ENCODE peak calls at places on chromosomes 5 and 9, in eight cellular contexts. Q, P, G, I, H, K, X and R are unnamed samples.

GRCh38 chr5:33091571-33092363 is 349.0 kb upstream of the TARS1 start:
- DNase-seq in Q (no peak), P (no peak), G (no peak), I (peak), H (no peak), K (no peak), X (no peak), R (no peak)

GRCh38 chr5:89900346-89900745 is 509.2 kb downstream of the CETN3 start:
- DNase-seq in Q (no peak), P (no peak), G (no peak), I (peak), H (no peak), K (no peak), X (no peak), R (no peak)

GRCh38 chr9:134068742-134069535 is 1.1 kb upstream of the BRD3 start:
- DNase-seq in Q (no peak), P (no peak), G (no peak), I (no peak), H (no peak), K (no peak), X (peak), R (peak)

GRCh38 chr5:138461343-138462125 is 3.7 kb upstream of the EGR1 start:
- DNase-seq in Q (no peak), P (no peak), G (no peak), I (peak), H (no peak), K (peak), X (peak), R (peak)

GRCh38 chr9:136012651-136013050 is 51.5 kb upstream of the UBAC1 start:
- DNase-seq in Q (no peak), P (no peak), G (no peak), I (no peak), H (no peak), K (peak), X (no peak), R (no peak)

GRCh38 chr5:108919591-108920326 is 172.1 kb downstream of the FER start:
- DNase-seq in Q (peak), P (no peak), G (no peak), I (no peak), H (no peak), K (no peak), X (no peak), R (no peak)

GRCh38 chr9:91935805-91936204 is 14.2 kb downstream of the ROR2 start:
- DNase-seq in Q (no peak), P (no peak), G (no peak), I (no peak), H (no peak), K (no peak), X (no peak), R (no peak)

GRCh38 chr5:91401175-91401574 is 18.1 kb upstream of the ARRDC3 start:
- DNase-seq in Q (no peak), P (no peak), G (no peak), I (peak), H (no peak), K (no peak), X (no peak), R (no peak)

GRCh38 chr5:172303996-172304335 is 20.4 kb upstream of the UBTD2 start:
- DNase-seq in Q (no peak), P (no peak), G (no peak), I (no peak), H (no peak), K (no peak), X (no peak), R (no peak)

GRCh38 chr5:160047362-160047761 is 38.4 kb downstream of the TTC1 start:
- DNase-seq in Q (no peak), P (no peak), G (no peak), I (no peak), H (no peak), K (peak), X (no peak), R (no peak)

GRCh38 chr9:74821636-74822035 is 66.1 kb downstream of the TRPM6 start:
- DNase-seq in Q (no peak), P (peak), G (no peak), I (no peak), H (no peak), K (no peak), X (no peak), R (no peak)

GRCh38 chr9:137676998-137677397 is 58.2 kb downstream of the EHMT1 start:
- DNase-seq in Q (no peak), P (no peak), G (no peak), I (no peak), H (no peak), K (no peak), X (peak), R (no peak)

GRCh38 chr5:128062172-128062746 is 21.3 kb upstream of the SLC12A2 start:
- DNase-seq in Q (no peak), P (no peak), G (no peak), I (peak), H (no peak), K (no peak), X (no peak), R (no peak)

GRCh38 chr5:89722538-89722937 is 687.0 kb downstream of the CETN3 start:
- DNase-seq in Q (no peak), P (no peak), G (no peak), I (no peak), H (no peak), K (no peak), X (no peak), R (no peak)

GRCh38 chr5:171416160-171417049 is 3.0 kb upstream of the FGF18 start:
- DNase-seq in Q (no peak), P (no peak), G (no peak), I (no peak), H (no peak), K (no peak), X (no peak), R (no peak)

GRCh38 chr5:5350101-5350500 is 72.4 kb upstream of the ICE1 start:
- DNase-seq in Q (no peak), P (no peak), G (no peak), I (no peak), H (no peak), K (no peak), X (no peak), R (no peak)

GRCh38 chr9:107635137-107635802 is 145.7 kb upstream of the KLF4 start:
- DNase-seq in Q (no peak), P (no peak), G (no peak), I (no peak), H (no peak), K (no peak), X (no peak), R (no peak)

GRCh38 chr9:6669881-6670280 is 24.4 kb upstream of the GLDC start:
- DNase-seq in Q (no peak), P (no peak), G (no peak), I (no peak), H (no peak), K (no peak), X (no peak), R (no peak)

GRCh38 chr5:14678773-14679334 is 14.3 kb downstream of the OTULIN start:
- DNase-seq in Q (no peak), P (no peak), G (no peak), I (no peak), H (no peak), K (no peak), X (no peak), R (no peak)

GRCh38 chr5:97550164-97550563 is 367.1 kb upstream of the RIOK2 start:
- DNase-seq in Q (no peak), P (no peak), G (no peak), I (peak), H (no peak), K (no peak), X (no peak), R (no peak)

GRCh38 chr5:172868924-172869565 is 35.0 kb downstream of the ERGIC1 start:
- DNase-seq in Q (peak), P (peak), G (peak), I (peak), H (no peak), K (peak), X (peak), R (peak)

GRCh38 chr9:98974106-98974505 is 30.4 kb downstream of the COL15A1 start:
- DNase-seq in Q (no peak), P (no peak), G (no peak), I (no peak), H (no peak), K (no peak), X (no peak), R (no peak)

GRCh38 chr5:159377653-159378052 is 47.4 kb upstream of the IL12B start:
- DNase-seq in Q (no peak), P (no peak), G (no peak), I (no peak), H (no peak), K (no peak), X (no peak), R (no peak)

GRCh38 chr5:180082633-180083420 is 11.3 kb upstream of the RNF130 start:
- DNase-seq in Q (no peak), P (no peak), G (no peak), I (no peak), H (no peak), K (no peak), X (no peak), R (no peak)

GRCh38 chr5:60649288-60649917 is 50.6 kb downstream of the DEPDC1B start:
- DNase-seq in Q (peak), P (no peak), G (no peak), I (peak), H (no peak), K (no peak), X (peak), R (no peak)

GRCh38 chr5:160230686-160231527 is 1.6 kb downstream of the FABP6 start:
- DNase-seq in Q (peak), P (no peak), G (peak), I (peak), H (no peak), K (peak), X (peak), R (peak)

GRCh38 chr5:127820910-127821553 is 117.8 kb downstream of the CCDC192 start:
- DNase-seq in Q (no peak), P (no peak), G (no peak), I (no peak), H (no peak), K (no peak), X (no peak), R (no peak)

GRCh38 chr5:172410839-172411238 is 43.5 kb downstream of the SH3PXD2B start:
- DNase-seq in Q (no peak), P (no peak), G (no peak), I (no peak), H (no peak), K (no peak), X (no peak), R (no peak)

GRCh38 chr9:108412755-108413154 is 443.0 kb downstream of the ACTL7B start:
- DNase-seq in Q (no peak), P (no peak), G (peak), I (no peak), H (no peak), K (no peak), X (peak), R (no peak)

GRCh38 chr5:83718195-83718825 is 2.3 kb downstream of the HAPLN1 start:
- DNase-seq in Q (peak), P (peak), G (peak), I (peak), H (no peak), K (no peak), X (peak), R (no peak)